ENCODE peak calls at places on chromosomes 13 and 19, in four cellular contexts. S, Y, G and N are unnamed samples.

GRCh38 chr19:33401683-33402420 is 28.3 kb downstream of the CEBPG start:
- DNase-seq in S (no peak), Y (no peak), G (no peak), N (peak)

GRCh38 chr19:38975861-38976271 is 324 bp upstream of the FBXO17 start:
- DNase-seq in S (no peak), Y (no peak), G (peak), N (no peak)

GRCh38 chr19:3184847-3185481 is 766 bp upstream of the NCLN start:
- DNase-seq in S (peak), Y (peak), G (peak), N (no peak)

GRCh38 chr13:94128430-94128829 is 351.1 kb downstream of the DCT start:
- DNase-seq in S (no peak), Y (peak), G (peak), N (no peak)

GRCh38 chr19:49589391-49589790 is 1.6 kb upstream of the PRR12 start:
- DNase-seq in S (no peak), Y (no peak), G (no peak), N (no peak)

GRCh38 chr13:71056581-71056980 is 810.4 kb downstream of the DACH1 start:
- DNase-seq in S (peak), Y (no peak), G (no peak), N (no peak)

GRCh38 chr13:111039735-111040134 is 75.4 kb upstream of the ARHGEF7 start:
- DNase-seq in S (no peak), Y (no peak), G (no peak), N (no peak)

GRCh38 chr19:5850743-5851293 is 431 bp downstream of the FUT3 start:
- DNase-seq in S (peak), Y (no peak), G (peak), N (peak)

GRCh38 chr13:24443366-24443765 is 69.2 kb downstream of the PARP4 start:
- DNase-seq in S (no peak), Y (no peak), G (no peak), N (no peak)

GRCh38 chr19:1401138-1401888 is at the start of gene GAMT:
- DNase-seq in S (peak), Y (no peak), G (peak), N (no peak)

GRCh38 chr19:49347835-49348234 is 12.6 kb downstream of the CD37 start:
- DNase-seq in S (no peak), Y (no peak), G (peak), N (no peak)

GRCh38 chr19:42420055-42420544 is 7.1 kb downstream of the LIPE start:
- DNase-seq in S (no peak), Y (no peak), G (peak), N (peak)

GRCh38 chr19:23283925-23284324 is 33.7 kb upstream of the ZNF724 start:
- DNase-seq in S (peak), Y (peak), G (peak), N (peak)

GRCh38 chr13:108812165-108812564 is 182.8 kb downstream of the MYO16 start:
- DNase-seq in S (no peak), Y (no peak), G (no peak), N (no peak)

GRCh38 chr13:44050450-44051063 is 170.9 kb downstream of the LACC1 start:
- DNase-seq in S (no peak), Y (no peak), G (peak), N (no peak)

GRCh38 chr19:39427707-39428106 is 8.0 kb downstream of the RPS16 start:
- DNase-seq in S (no peak), Y (no peak), G (no peak), N (no peak)

GRCh38 chr13:43300817-43301216 is 277.4 kb downstream of the DNAJC15 start:
- DNase-seq in S (no peak), Y (no peak), G (peak), N (no peak)

GRCh38 chr13:53460776-53461175 is 432.2 kb downstream of the OLFM4 start:
- DNase-seq in S (no peak), Y (no peak), G (no peak), N (no peak)

GRCh38 chr13:53238241-53238640 is 209.6 kb downstream of the OLFM4 start:
- DNase-seq in S (peak), Y (no peak), G (no peak), N (no peak)

GRCh38 chr19:13623686-13624405 is 117.6 kb upstream of the CACNA1A start:
- DNase-seq in S (no peak), Y (no peak), G (no peak), N (no peak)